ENCODE peak calls at places on chromosomes 1 and 21, in six cellular contexts. W is sigmoid colon; K is OCI-LY7; Q is mucosa of descending colon; O is tibial artery; Y is effector memory CD4-positive, alpha-beta T cell. U is an unnamed sample.
A peak's percentile ranks its signal among the peaks of the same experiment; 100 is the strongest.

GRCh38 chr1:181608951-181609350 is 125.6 kb downstream of the CACNA1E start:
- DNase-seq in W (no peak), Q (no peak), Y (no peak), O (no peak), K (no peak), U (no peak)

GRCh38 chr1:75083223-75083622 is 51.0 kb upstream of the LHX8 start:
- DNase-seq in W (no peak), Y (no peak), O (no peak), K (no peak), Q (no peak), U (no peak)

GRCh38 chr1:219810451-219810850 is 117.9 kb downstream of the SLC30A10 start:
- DNase-seq in W (no peak), O (no peak), K (no peak), Y (no peak), Q (no peak), U (no peak)

GRCh38 chr1:9289724-9290493 is 2.8 kb upstream of the SPSB1 start:
- DNase-seq in Y (no peak), K (no peak), W (peak; percentile 89), O (peak; percentile 90), Q (no peak), U (peak; percentile 71)

GRCh38 chr1:202122639-202123335 is at the start of gene GPR37L1:
- DNase-seq in W (no peak), O (peak; percentile 50), Y (no peak), Q (no peak), K (no peak), U (no peak)

GRCh38 chr1:64161347-64162080 is 41.9 kb upstream of the UBE2U start:
- DNase-seq in O (peak; percentile 55), Y (no peak), K (no peak), W (peak; percentile 71), Q (no peak), U (no peak)

GRCh38 chr1:205191127-205191577 is 20.4 kb downstream of the DSTYK start:
- DNase-seq in Q (no peak), K (no peak), O (no peak), W (no peak), Y (no peak), U (no peak)

GRCh38 chr1:235714205-235714897 is 64.8 kb upstream of the GNG4 start:
- DNase-seq in Q (no peak), O (no peak), W (no peak), K (no peak), Y (no peak), U (no peak)

GRCh38 chr1:98991127-98992003 is 13.3 kb downstream of the PLPPR5 start:
- DNase-seq in W (no peak), Q (peak; percentile 3), O (no peak), Y (no peak), K (peak; percentile 25), U (no peak)

GRCh38 chr1:14915356-14916054 is 238.0 kb upstream of the TMEM51 start:
- DNase-seq in W (no peak), Y (no peak), O (peak; percentile 50), Q (peak; percentile 72), K (peak; percentile 58), U (peak; percentile 46)

GRCh38 chr1:44806704-44807363 is at the start of gene DYNLT4:
- DNase-seq in Y (no peak), W (no peak), O (peak; percentile 32), K (no peak), Q (no peak), U (no peak)
- H3K4me3 ChIP-seq in Y (no peak within 1 kb of the TSS), W (no peak within 1 kb of the TSS), O (no peak within 1 kb of the TSS), K (no peak within 1 kb of the TSS), Q (no peak within 1 kb of the TSS), U (peak within 1 kb of the TSS; percentile 46)

DNA sequence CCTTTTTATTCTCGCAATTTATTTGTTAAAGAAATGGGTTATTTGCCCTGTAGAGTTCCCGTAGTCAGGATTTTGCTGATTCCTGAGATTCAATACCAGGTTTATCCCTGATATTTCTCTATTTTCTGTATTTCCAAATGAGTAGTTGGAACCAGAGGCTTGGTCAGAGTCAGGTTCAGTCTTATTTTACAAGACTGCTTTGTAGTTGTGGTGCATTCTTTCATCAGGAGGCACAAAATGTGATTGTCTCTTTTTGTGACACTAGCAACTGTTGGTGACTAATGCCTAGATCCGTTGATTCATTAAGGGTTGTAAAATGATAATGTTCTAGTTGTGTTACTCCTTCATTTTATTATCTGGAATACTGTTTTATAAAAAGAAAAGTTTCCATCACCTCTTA is 95.5 kb upstream of the TPTE start:
- DNase-seq in W (no peak), K (no peak), Y (no peak), Q (no peak), O (no peak), U (no peak)
- H3K9me3 ChIP-seq in W (no peaks in the 10 kb centered on the region), K (peaks cover 58% of the 10 kb centered on the region), Y (peaks cover 11% of the 10 kb centered on the region), Q (peaks cover 79% of the 10 kb centered on the region), O (peaks cover 3% of the 10 kb centered on the region), U (peaks cover 3% of the 10 kb centered on the region)

DNA sequence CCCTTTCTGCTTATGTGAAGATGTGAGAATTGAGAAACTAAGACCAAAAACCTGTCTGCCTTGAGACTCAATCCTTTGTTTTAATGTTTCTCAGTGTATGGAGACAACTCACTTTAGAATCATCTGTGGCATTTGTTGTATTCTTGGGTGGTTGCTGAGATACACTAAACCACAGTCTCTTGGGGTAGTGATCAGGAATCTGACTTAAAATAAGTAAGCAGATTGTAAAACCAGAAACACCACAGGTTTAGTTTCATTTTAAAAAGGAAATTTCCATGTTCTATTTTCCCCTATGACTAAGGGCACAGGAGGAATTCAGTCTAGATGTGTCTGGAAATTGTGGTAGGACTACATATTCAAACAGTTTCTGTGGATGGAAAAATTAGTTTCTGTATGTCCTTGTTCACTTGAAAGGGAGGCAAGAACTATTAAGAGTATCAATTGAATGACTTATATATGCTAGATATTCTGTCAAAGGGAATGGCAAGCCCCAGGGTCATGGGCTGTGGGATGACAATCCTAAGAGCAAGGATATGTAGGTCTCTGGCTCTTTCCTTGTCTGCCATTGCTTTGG is 383.4 kb upstream of the B3GALT2 start:
- DNase-seq in O (no peak), W (no peak), Q (no peak), Y (no peak), K (no peak), U (no peak)
- H3K4me3 ChIP-seq in O (no peak overlapping the region), W (no peak overlapping the region), Q (no peak overlapping the region), Y (no peak overlapping the region), K (no peak overlapping the region), U (no peak overlapping the region)

GRCh38 chr1:143660354-143660941 is 311.3 kb downstream of the FAM72C start:
- DNase-seq in W (no peak), Y (no peak), Q (no peak), K (no peak), O (no peak), U (no peak)

GRCh38 chr1:143661418-143662120 is 310.2 kb downstream of the FAM72C start:
- DNase-seq in O (no peak), W (no peak), K (no peak), Q (no peak), Y (no peak), U (no peak)

GRCh38 chr1:143667730-143668129 is 304.1 kb downstream of the FAM72C start:
- DNase-seq in W (no peak), K (no peak), Q (no peak), Y (no peak), O (no peak), U (no peak)

GRCh38 chr1:143666851-143667250 is 304.9 kb downstream of the FAM72C start:
- DNase-seq in W (no peak), Q (no peak), Y (no peak), K (no peak), O (no peak), U (no peak)

GRCh38 chr1:143665606-143666005 is 306.2 kb downstream of the FAM72C start:
- DNase-seq in W (no peak), Y (no peak), O (no peak), K (no peak), Q (no peak), U (no peak)
- H3K9me3 ChIP-seq in W (no peaks in the 10 kb centered on the region), Y (no peaks in the 10 kb centered on the region), O (no peaks in the 10 kb centered on the region), K (no peaks in the 10 kb centered on the region), Q (no peaks in the 10 kb centered on the region), U (no peaks in the 10 kb centered on the region)

GRCh38 chr21:45975017-45975595 is 6.5 kb upstream of the COL6A1 start:
- DNase-seq in Q (no peak), Y (no peak), O (peak; percentile 67), W (peak; percentile 95), K (no peak), U (peak; percentile 81)
- H3K4me3 ChIP-seq in Q (no peak overlapping the region), Y (no peak overlapping the region), O (peak overlapping the region; percentile 48), W (peak overlapping the region; percentile 49), K (no peak overlapping the region), U (peak overlapping the region; percentile 31)

GRCh38 chr21:22409571-22409970 is 1411.4 kb downstream of the NCAM2 start:
- DNase-seq in K (no peak), O (no peak), Q (no peak), Y (no peak), W (no peak), U (no peak)
- H3K9me3 ChIP-seq in K (peaks cover 19% of the 10 kb centered on the region), O (no peaks in the 10 kb centered on the region), Q (no peaks in the 10 kb centered on the region), Y (no peaks in the 10 kb centered on the region), W (no peaks in the 10 kb centered on the region), U (no peaks in the 10 kb centered on the region)

DNA sequence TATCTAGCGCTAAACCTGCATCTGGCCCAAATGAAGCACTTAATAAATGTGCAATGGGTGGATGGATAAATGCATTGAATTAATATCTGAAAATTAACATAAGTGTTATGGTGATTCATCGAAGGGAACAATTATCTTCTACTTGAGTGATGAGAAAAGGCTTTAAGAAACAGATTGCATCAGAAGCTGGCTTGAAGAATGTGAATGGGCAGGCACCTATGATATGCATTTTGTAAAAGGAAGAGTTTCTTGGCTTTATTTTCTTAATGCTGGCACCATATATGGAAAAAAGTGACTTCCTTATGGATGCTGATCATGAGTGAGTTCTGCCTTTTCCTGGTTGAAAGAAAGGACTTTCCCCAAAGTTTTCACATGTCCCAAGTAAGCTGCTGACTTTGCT is 74.4 kb downstream of the SPATA46 start:
- DNase-seq in Y (no peak), Q (no peak), W (no peak), O (no peak), K (no peak), U (no peak)
- H3K4me3 ChIP-seq in Y (no peak overlapping the region), Q (no peak overlapping the region), W (no peak overlapping the region), O (no peak overlapping the region), K (no peak overlapping the region), U (no peak overlapping the region)

DNA sequence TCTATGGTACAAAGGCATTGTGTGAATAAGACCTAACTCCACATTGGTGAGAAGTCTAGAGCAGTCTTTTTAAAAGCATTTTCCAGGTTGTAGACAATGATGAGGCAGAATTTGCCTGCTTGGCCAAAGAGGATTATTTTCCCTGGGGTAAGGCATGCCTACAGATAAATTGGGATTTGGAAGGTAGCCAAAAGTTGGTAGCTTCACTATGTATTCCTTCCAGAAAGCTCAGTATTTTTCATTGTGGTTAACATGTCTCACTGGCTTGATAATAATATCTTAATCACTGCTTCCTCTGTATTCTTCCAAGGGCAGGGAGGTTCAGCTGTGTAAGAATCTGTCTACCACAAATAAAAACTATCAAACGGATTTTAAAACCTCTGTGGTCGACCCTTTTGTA is 590.8 kb upstream of the PRMT6 start:
- DNase-seq in W (no peak), Y (no peak), K (no peak), O (no peak), Q (no peak), U (no peak)
- H3K9me3 ChIP-seq in W (peaks cover 3% of the 10 kb centered on the region), Y (no peaks in the 10 kb centered on the region), K (peaks cover 17% of the 10 kb centered on the region), O (no peaks in the 10 kb centered on the region), Q (peaks cover 10% of the 10 kb centered on the region), U (no peaks in the 10 kb centered on the region)

U was measured in uterus.